ENCODE peak calls at places on chromosomes 1 and 21, in six cellular contexts. V is heart left ventricle, A is choroid plexus epithelial cell, F is cardiac fibroblast, Q is A549, H is ovary. W is an unnamed sample.

GRCh38 chr1:18972531-18972930 is 16.1 kb upstream of the IFFO2 start:
- DNase-seq in V (no peak), A (peak), F (peak), Q (peak), H (no peak), W (no peak)

GRCh38 chr1:119209943-119210342 is 69.5 kb upstream of the WARS2 start:
- DNase-seq in V (no peak), A (peak), F (peak), Q (no peak), H (no peak), W (no peak)

GRCh38 chr1:24175033-24175755 is 11.9 kb downstream of the IFNLR1 start:
- DNase-seq in V (no peak), A (no peak), F (no peak), Q (no peak), H (no peak), W (no peak)

GRCh38 chr1:245888809-245889208 is 618.3 kb downstream of the SMYD3 start:
- DNase-seq in V (no peak), A (peak), F (peak), Q (peak), H (no peak), W (no peak)

GRCh38 chr21:37712204-37712934 is 203.9 kb downstream of the KCNJ6 start:
- DNase-seq in V (peak), A (peak), F (peak), Q (peak), H (peak), W (peak)

GRCh38 chr1:246638941-246639655 is 72.8 kb downstream of the CNST start:
- DNase-seq in V (no peak), A (no peak), F (no peak), Q (no peak), H (no peak), W (no peak)

GRCh38 chr1:183159960-183160359 is 26.1 kb upstream of the LAMC2 start:
- DNase-seq in V (no peak), A (no peak), F (no peak), Q (peak), H (no peak), W (no peak)

GRCh38 chr21:46206163-46207005 is 22.1 kb upstream of the SPATC1L start:
- DNase-seq in V (no peak), A (no peak), F (no peak), Q (no peak), H (no peak), W (no peak)

GRCh38 chr1:12271033-12271432 is 41.2 kb downstream of the VPS13D start:
- DNase-seq in V (no peak), A (no peak), F (no peak), Q (no peak), H (no peak), W (no peak)

GRCh38 chr1:226046240-226046639 is 16.3 kb upstream of the H3-3A start:
- DNase-seq in V (no peak), A (peak), F (peak), Q (peak), H (no peak), W (no peak)

GRCh38 chr1:211939876-211940468 is 95.4 kb downstream of the INTS7 start:
- DNase-seq in V (no peak), A (no peak), F (no peak), Q (no peak), H (no peak), W (no peak)

GRCh38 chr1:56456426-56457101 is 122.8 kb downstream of the PLPP3 start:
- DNase-seq in V (no peak), A (peak), F (peak), Q (peak), H (no peak), W (no peak)

GRCh38 chr1:198929961-198930599 is 291.2 kb downstream of the PTPRC start:
- DNase-seq in V (no peak), A (peak), F (peak), Q (peak), H (no peak), W (no peak)

GRCh38 chr1:84298336-84298687 is 3.2 kb upstream of the SAMD13 start:
- DNase-seq in V (peak), A (peak), F (peak), Q (peak), H (peak), W (peak)

GRCh38 chr21:43193651-43194302 is 25.0 kb downstream of the CRYAA start:
- DNase-seq in V (peak), A (peak), F (peak), Q (no peak), H (no peak), W (no peak)

GRCh38 chr1:33256335-33256700 is at the start of gene ZNF362:
- DNase-seq in V (peak), A (peak), F (peak), Q (peak), H (peak), W (peak)

GRCh38 chr1:169049258-169049936 is 57.1 kb upstream of the ATP1B1 start:
- DNase-seq in V (no peak), A (no peak), F (no peak), Q (no peak), H (no peak), W (no peak)

GRCh38 chr21:14554948-14555347 is 8.8 kb upstream of the SAMSN1 start:
- DNase-seq in V (no peak), A (peak), F (no peak), Q (no peak), H (no peak), W (no peak)

GRCh38 chr1:37814257-37814656 is 6.2 kb upstream of the YRDC start:
- DNase-seq in V (no peak), A (no peak), F (no peak), Q (no peak), H (no peak), W (no peak)

GRCh38 chr1:208217774-208218173 is 26.4 kb downstream of the PLXNA2 start:
- DNase-seq in V (no peak), A (no peak), F (no peak), Q (no peak), H (no peak), W (no peak)

GRCh38 chr1:226784081-226785049 is 45.3 kb upstream of the ITPKB start:
- DNase-seq in V (no peak), A (no peak), F (peak), Q (no peak), H (no peak), W (no peak)

GRCh38 chr1:225763815-225764548 is 13.6 kb upstream of the SRP9 start:
- DNase-seq in V (no peak), A (peak), F (peak), Q (peak), H (peak), W (no peak)

GRCh38 chr1:234956821-234957329 is 171.8 kb downstream of the TOMM20 start:
- DNase-seq in V (no peak), A (no peak), F (no peak), Q (peak), H (no peak), W (no peak)

GRCh38 chr1:201718346-201719202 is 110.4 kb upstream of the IPO9 start:
- DNase-seq in V (no peak), A (no peak), F (no peak), Q (peak), H (peak), W (no peak)

GRCh38 chr1:207868769-207869721 is 41.9 kb downstream of the CD34 start:
- DNase-seq in V (peak), A (peak), F (peak), Q (peak), H (peak), W (peak)

GRCh38 chr21:29501451-29501850 is 202.7 kb downstream of the BACH1 start:
- DNase-seq in V (no peak), A (peak), F (peak), Q (no peak), H (no peak), W (no peak)

GRCh38 chr1:47571952-47572351 is 134.1 kb downstream of the FOXD2 start:
- DNase-seq in V (no peak), A (no peak), F (no peak), Q (no peak), H (no peak), W (no peak)

GRCh38 chr1:47571161-47571560 is 133.3 kb downstream of the FOXD2 start:
- DNase-seq in V (no peak), A (no peak), F (no peak), Q (no peak), H (no peak), W (no peak)

GRCh38 chr1:47568763-47569162 is 130.9 kb downstream of the FOXD2 start:
- DNase-seq in V (no peak), A (no peak), F (no peak), Q (no peak), H (no peak), W (no peak)

GRCh38 chr1:47569261-47569660 is 131.4 kb downstream of the FOXD2 start:
- DNase-seq in V (no peak), A (no peak), F (no peak), Q (no peak), H (no peak), W (no peak)

DNA sequence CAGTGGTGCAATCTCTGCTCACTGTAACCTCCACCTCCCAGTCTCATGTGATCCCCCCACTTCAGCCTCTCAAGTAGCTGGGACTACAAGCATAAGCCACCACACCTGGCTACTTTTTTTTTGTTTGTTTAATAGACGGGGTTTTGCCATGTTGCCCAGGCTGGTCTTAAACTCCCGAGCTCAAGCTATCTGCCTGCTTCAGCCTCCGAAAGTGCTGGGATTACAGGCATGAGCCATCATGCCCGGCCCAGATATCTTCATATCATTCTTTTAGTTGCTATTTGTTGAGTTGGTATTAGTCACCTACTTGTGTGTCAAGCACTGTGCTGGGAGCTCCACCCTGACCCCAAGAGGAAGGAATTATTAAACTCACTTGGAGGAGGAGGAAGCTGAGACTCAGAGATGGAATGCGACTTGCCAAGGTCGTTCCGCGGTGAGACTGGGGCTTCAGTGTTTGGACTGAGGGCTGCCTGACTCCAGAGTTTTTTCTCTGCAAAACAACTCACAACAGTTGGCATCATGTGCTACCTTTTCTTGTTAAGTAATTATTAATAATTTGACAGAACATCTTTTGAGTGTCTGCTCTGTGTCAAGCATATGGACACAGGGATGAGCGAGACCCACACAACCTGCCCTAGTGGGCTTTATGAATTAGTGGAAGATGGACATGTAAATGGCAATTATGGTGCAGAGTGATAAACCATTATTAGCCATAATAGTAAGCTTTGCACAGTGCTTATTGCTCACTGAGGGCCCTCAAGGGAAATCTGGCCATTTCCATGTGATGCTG is 132.0 kb downstream of the FOXD2 start:
- DNase-seq in V (no peak), A (peak), F (peak), Q (peak), H (no peak), W (no peak)
- TF ChIP-seq CTCF in V (peak), A (peak), F (peak), Q (peak), H (no peak), W (peak)

GRCh38 chr1:54984126-54984842 is 3.9 kb downstream of the TMEM61 start:
- DNase-seq in V (no peak), A (no peak), F (no peak), Q (no peak), H (no peak), W (no peak)

GRCh38 chr1:54980046-54980527 is 341 bp upstream of the TMEM61 start:
- DNase-seq in V (no peak), A (no peak), F (no peak), Q (no peak), H (no peak), W (no peak)

GRCh38 chr1:54981466-54981865 is 1.0 kb downstream of the TMEM61 start:
- DNase-seq in V (no peak), A (no peak), F (no peak), Q (no peak), H (no peak), W (no peak)

GRCh38 chr1:54980528-54981241 is at the start of gene TMEM61:
- DNase-seq in V (no peak), A (no peak), F (no peak), Q (no peak), H (no peak), W (no peak)

DNA sequence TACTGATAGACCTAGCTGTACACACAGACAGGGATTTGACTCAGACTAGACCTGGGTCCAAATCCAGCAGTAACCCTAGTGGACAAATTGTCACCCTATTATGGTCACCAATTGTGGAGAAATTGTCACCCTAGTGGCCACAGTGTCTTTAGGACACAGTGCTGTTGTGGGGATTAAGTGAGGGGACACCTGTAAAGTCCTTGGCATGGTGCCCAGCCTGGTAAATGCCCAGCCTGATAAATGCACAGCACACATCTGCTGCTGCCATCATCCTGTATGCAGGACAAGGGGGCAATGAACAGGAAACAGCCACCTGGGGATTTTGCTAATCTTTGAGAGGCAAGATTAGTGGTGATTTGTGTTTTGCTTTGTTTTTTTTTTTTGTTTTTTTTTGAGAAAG is 2.3 kb downstream of the TMEM61 start:
- DNase-seq in V (no peak), A (no peak), F (no peak), Q (no peak), H (no peak), W (no peak)
- TF ChIP-seq CTCF in V (no peak), A (no peak), F (no peak), Q (no peak), H (no peak), W (peak)

GRCh38 chr21:16193758-16194606 is 464.2 kb downstream of the USP25 start:
- DNase-seq in V (peak), A (peak), F (peak), Q (peak), H (peak), W (peak)
- TF ChIP-seq CTCF in V (no peak), A (peak), F (peak), Q (peak), H (no peak), W (no peak)

GRCh38 chr1:90729484-90730246 is 12.6 kb upstream of the BARHL2 start:
- DNase-seq in V (no peak), A (no peak), F (no peak), Q (no peak), H (no peak), W (peak)
- TF ChIP-seq CTCF in V (peak), A (no peak), F (no peak), Q (no peak), H (no peak), W (peak)

GRCh38 chr1:76868154-76868882 is 1.0 kb downstream of the ST6GALNAC5 start:
- DNase-seq in V (no peak), A (peak), F (peak), Q (peak), H (peak), W (peak)
- TF ChIP-seq CTCF in V (no peak), A (peak), F (no peak), Q (peak), H (no peak), W (peak)

DNA sequence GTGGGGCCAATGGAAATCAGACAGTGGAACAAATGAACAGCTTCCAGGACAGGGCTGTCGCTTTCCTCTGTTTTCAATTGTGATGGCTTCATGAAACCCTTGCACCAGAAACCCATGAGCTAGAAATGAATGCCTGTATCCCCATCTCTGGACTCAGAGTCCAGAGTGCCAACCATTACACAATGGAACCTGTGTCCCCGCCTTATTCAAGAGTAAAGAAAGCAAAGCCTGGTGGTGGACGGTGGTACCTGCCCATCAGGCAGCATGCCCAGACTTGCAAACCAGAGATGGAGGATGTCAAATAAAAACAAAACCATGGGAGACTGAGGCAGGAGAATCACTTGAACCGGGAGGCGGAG is 4.4 kb upstream of the CAPN2 start:
- DNase-seq in V (no peak), A (no peak), F (no peak), Q (peak), H (no peak), W (no peak)
- TF ChIP-seq CTCF in V (peak), A (peak), F (peak), Q (no peak), H (no peak), W (peak)

DNA sequence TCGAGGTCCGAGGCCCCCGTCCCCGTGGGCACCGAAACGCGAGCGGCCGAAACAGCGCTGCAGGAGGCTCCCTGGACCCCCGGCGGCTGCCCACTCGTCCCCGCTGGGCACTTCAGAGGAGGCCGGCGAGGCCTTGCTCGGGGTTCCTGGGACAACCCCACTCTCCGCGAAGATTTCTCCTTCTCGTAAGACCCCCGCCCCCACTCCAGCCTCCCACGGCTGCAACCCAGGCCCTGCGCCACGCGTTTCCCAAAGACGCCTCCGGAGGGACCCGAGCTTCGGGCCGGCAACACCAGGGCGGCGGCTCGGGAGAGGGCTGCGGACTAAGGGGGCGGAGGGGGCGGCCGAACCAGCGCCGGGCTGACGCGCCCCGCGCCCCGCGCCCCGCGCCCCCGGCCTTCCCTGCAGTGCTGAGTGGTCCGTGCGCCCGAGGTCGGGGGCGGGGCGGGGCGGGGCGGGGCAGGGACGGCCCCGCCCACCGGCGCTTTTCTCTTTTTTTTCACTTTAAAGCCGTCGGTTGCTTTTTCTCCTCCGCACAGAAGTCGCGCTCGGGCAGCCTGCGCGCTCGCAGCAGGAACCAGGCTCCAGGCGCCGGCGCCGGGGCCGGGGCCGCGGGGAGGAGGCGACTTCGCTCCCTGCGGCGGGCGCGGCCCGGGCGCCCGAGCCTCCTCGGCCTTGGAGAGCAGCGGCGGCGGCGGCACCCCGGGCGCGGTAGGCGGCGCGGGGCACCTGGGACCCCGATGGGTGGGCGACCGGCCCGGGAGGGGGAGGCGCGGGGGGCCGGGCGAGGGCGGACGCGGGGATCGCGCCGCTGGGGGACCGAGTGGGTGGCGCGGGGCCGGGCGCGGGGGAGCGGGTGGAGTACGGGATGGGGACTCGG is at the start of gene SPSB1:
- DNase-seq in V (peak), A (peak), F (peak), Q (peak), H (peak), W (peak)
- TF ChIP-seq CTCF in V (no peak), A (no peak), F (no peak), Q (no peak), H (no peak), W (peak)

GRCh38 chr1:94538243-94538827 is 3.2 kb downstream of the F3 start:
- DNase-seq in V (no peak), A (peak), F (no peak), Q (no peak), H (no peak), W (no peak)
- TF ChIP-seq CTCF in V (no peak), A (peak), F (no peak), Q (no peak), H (no peak), W (no peak)

GRCh38 chr1:151831605-151832004 is at the start of gene RORC:
- DNase-seq in V (peak), A (no peak), F (no peak), Q (no peak), H (no peak), W (no peak)

GRCh38 chr1:151834239-151834638 is 2.6 kb upstream of the RORC start:
- DNase-seq in V (no peak), A (no peak), F (no peak), Q (no peak), H (no peak), W (no peak)

GRCh38 chr1:151832318-151832984 is 849 bp upstream of the RORC start:
- DNase-seq in V (peak), A (peak), F (peak), Q (peak), H (no peak), W (no peak)

GRCh38 chr1:151831256-151831591 is 378 bp downstream of the RORC start:
- DNase-seq in V (no peak), A (no peak), F (no peak), Q (no peak), H (no peak), W (no peak)

DNA sequence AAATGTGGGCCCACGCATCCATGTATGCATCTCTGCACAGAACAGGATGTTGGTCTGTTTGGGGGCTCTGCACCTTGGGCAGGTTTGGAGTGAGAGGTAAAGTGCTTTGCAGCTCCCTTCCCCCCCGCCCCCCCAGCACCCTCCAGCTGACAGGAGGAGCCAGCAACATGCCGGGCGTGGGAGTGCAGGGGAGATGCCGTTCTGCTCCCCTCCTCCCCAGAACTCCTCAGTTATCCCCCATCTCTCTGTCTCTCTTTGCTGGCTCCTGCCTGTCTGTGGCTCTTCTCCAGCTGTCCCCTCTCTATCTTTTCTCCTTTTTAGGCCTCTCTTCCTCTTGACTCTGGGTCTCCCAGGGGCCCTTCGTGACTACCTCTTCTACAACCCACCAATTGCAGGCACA is 1.6 kb upstream of the RORC start:
- DNase-seq in V (no peak), A (no peak), F (no peak), Q (no peak), H (no peak), W (no peak)
- TF ChIP-seq CTCF in V (no peak), A (no peak), F (no peak), Q (no peak), H (no peak), W (no peak)

DNA sequence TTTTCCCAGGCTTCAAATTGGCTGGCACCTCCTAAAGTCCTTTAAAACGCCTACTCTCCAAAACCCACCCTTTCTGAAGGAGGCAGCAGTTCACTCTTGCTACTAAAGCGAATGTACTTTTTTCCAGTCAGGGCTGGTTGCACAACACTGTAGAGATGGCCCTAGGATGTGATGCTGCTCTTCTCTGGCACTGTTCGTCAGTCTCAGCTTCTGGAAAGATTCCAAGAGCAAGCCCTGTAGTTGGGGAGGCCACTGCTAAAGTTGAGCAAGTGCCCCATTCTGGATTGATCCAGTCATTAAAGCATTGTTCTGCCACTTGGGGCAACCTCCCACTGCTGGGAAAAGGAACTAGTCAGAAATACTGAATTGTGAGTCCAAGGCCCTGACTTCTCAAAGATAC is 28.5 kb upstream of the KCNQ4 start:
- DNase-seq in V (no peak), A (peak), F (peak), Q (no peak), H (no peak), W (no peak)
- TF ChIP-seq CTCF in V (no peak), A (no peak), F (no peak), Q (no peak), H (no peak), W (no peak)

W was measured in neural crest cell.